ENCODE peak calls at places on chromosomes 6 and 20, in eight cellular contexts. One of them, this sample, is unnamed.

GRCh38 chr6:167906899-167907298 is 80.2 kb downstream of the AFDN start:
- DNase-seq in SJSA1: no peak
- DNase-seq in brain microvascular endothelial cell: peak; percentile 12
- DNase-seq in upper lobe of right lung: peak; percentile 65
- DNase-seq in body of pancreas: peak; percentile 60
- DNase-seq in heart left ventricle: peak; percentile 71
- DNase-seq in mesendoderm: peak; percentile 26
- DNase-seq in aorta: no peak
- DNase-seq in this sample: no peak

GRCh38 chr6:14881399-14881798 is 364.5 kb upstream of the JARID2 start:
- DNase-seq in SJSA1: no peak
- DNase-seq in brain microvascular endothelial cell: peak; percentile 45
- DNase-seq in upper lobe of right lung: no peak
- DNase-seq in body of pancreas: no peak
- DNase-seq in heart left ventricle: no peak
- DNase-seq in mesendoderm: no peak
- DNase-seq in aorta: no peak
- DNase-seq in this sample: no peak

GRCh38 chr20:33169176-33169794 is 1.3 kb downstream of the BPIFA2 start:
- DNase-seq in SJSA1: no peak
- DNase-seq in brain microvascular endothelial cell: peak; percentile 8
- DNase-seq in upper lobe of right lung: no peak
- DNase-seq in body of pancreas: no peak
- DNase-seq in heart left ventricle: no peak
- DNase-seq in mesendoderm: peak; percentile 36
- DNase-seq in aorta: no peak
- DNase-seq in this sample: no peak

GRCh38 chr20:35601021-35601973 is 14.3 kb upstream of the SPAG4 start:
- DNase-seq in SJSA1: peak; percentile 68
- DNase-seq in brain microvascular endothelial cell: peak; percentile 51
- DNase-seq in upper lobe of right lung: peak; percentile 91
- DNase-seq in body of pancreas: peak; percentile 83
- DNase-seq in heart left ventricle: peak; percentile 78
- DNase-seq in mesendoderm: peak; percentile 87
- DNase-seq in aorta: peak; percentile 87
- DNase-seq in this sample: peak; percentile 78

GRCh38 chr6:136037246-136037884 is 185.9 kb downstream of the PDE7B start:
- DNase-seq in SJSA1: no peak
- DNase-seq in brain microvascular endothelial cell: no peak
- DNase-seq in upper lobe of right lung: no peak
- DNase-seq in body of pancreas: no peak
- DNase-seq in heart left ventricle: no peak
- DNase-seq in mesendoderm: no peak
- DNase-seq in aorta: no peak
- DNase-seq in this sample: no peak

GRCh38 chr20:2102585-2103453 is 1.2 kb downstream of the STK35 start:
- DNase-seq in SJSA1: peak; percentile 86
- DNase-seq in brain microvascular endothelial cell: peak; percentile 54
- DNase-seq in upper lobe of right lung: peak; percentile 94
- DNase-seq in body of pancreas: peak; percentile 86
- DNase-seq in heart left ventricle: peak; percentile 90
- DNase-seq in mesendoderm: peak; percentile 93
- DNase-seq in aorta: peak; percentile 91
- DNase-seq in this sample: peak; percentile 78

GRCh38 chr6:69162811-69163210 is 527.7 kb downstream of the ADGRB3 start:
- DNase-seq in SJSA1: no peak
- DNase-seq in brain microvascular endothelial cell: no peak
- DNase-seq in upper lobe of right lung: no peak
- DNase-seq in body of pancreas: no peak
- DNase-seq in heart left ventricle: no peak
- DNase-seq in mesendoderm: peak; percentile 7
- DNase-seq in aorta: no peak
- DNase-seq in this sample: no peak

GRCh38 chr6:153210083-153210482 is 79.0 kb upstream of the RGS17 start:
- DNase-seq in SJSA1: no peak
- DNase-seq in brain microvascular endothelial cell: peak; percentile 11
- DNase-seq in upper lobe of right lung: no peak
- DNase-seq in body of pancreas: no peak
- DNase-seq in heart left ventricle: no peak
- DNase-seq in mesendoderm: no peak
- DNase-seq in aorta: no peak
- DNase-seq in this sample: no peak

GRCh38 chr6:42249279-42249678 is 31.6 kb upstream of the MRPS10 start:
- DNase-seq in SJSA1: no peak
- DNase-seq in brain microvascular endothelial cell: no peak
- DNase-seq in upper lobe of right lung: no peak
- DNase-seq in body of pancreas: no peak
- DNase-seq in heart left ventricle: no peak
- DNase-seq in mesendoderm: no peak
- DNase-seq in aorta: no peak
- DNase-seq in this sample: no peak

GRCh38 chr6:6057442-6058053 is 50.8 kb upstream of the NRN1 start:
- DNase-seq in SJSA1: no peak
- DNase-seq in brain microvascular endothelial cell: peak; percentile 61
- DNase-seq in upper lobe of right lung: no peak
- DNase-seq in body of pancreas: no peak
- DNase-seq in heart left ventricle: no peak
- DNase-seq in mesendoderm: peak; percentile 63
- DNase-seq in aorta: no peak
- DNase-seq in this sample: peak; percentile 9

GRCh38 chr20:48760403-48760889 is 67.4 kb downstream of the PREX1 start:
- DNase-seq in SJSA1: no peak
- DNase-seq in brain microvascular endothelial cell: peak; percentile 35
- DNase-seq in upper lobe of right lung: no peak
- DNase-seq in body of pancreas: no peak
- DNase-seq in heart left ventricle: peak; percentile 66
- DNase-seq in mesendoderm: no peak
- DNase-seq in aorta: no peak
- DNase-seq in this sample: peak; percentile 65

GRCh38 chr6:15077006-15077405 is 168.9 kb upstream of the JARID2 start:
- DNase-seq in SJSA1: no peak
- DNase-seq in brain microvascular endothelial cell: peak; percentile 29
- DNase-seq in upper lobe of right lung: no peak
- DNase-seq in body of pancreas: no peak
- DNase-seq in heart left ventricle: no peak
- DNase-seq in mesendoderm: no peak
- DNase-seq in aorta: no peak
- DNase-seq in this sample: no peak

GRCh38 chr6:47483853-47484546 is 6.4 kb downstream of the CD2AP start:
- DNase-seq in SJSA1: no peak
- DNase-seq in brain microvascular endothelial cell: no peak
- DNase-seq in upper lobe of right lung: no peak
- DNase-seq in body of pancreas: no peak
- DNase-seq in heart left ventricle: no peak
- DNase-seq in mesendoderm: no peak
- DNase-seq in aorta: no peak
- DNase-seq in this sample: no peak

GRCh38 chr6:127117979-127118504 is 429 bp upstream of the RSPO3 start:
- DNase-seq in SJSA1: no peak
- DNase-seq in brain microvascular endothelial cell: no peak
- DNase-seq in upper lobe of right lung: peak; percentile 60
- DNase-seq in body of pancreas: no peak
- DNase-seq in heart left ventricle: no peak
- DNase-seq in mesendoderm: no peak
- DNase-seq in aorta: no peak
- DNase-seq in this sample: no peak

GRCh38 chr20:41427833-41428232 is 61.2 kb upstream of the EMILIN3 start:
- DNase-seq in SJSA1: no peak
- DNase-seq in brain microvascular endothelial cell: no peak
- DNase-seq in upper lobe of right lung: no peak
- DNase-seq in body of pancreas: no peak
- DNase-seq in heart left ventricle: no peak
- DNase-seq in mesendoderm: no peak
- DNase-seq in aorta: no peak
- DNase-seq in this sample: no peak

GRCh38 chr20:41426361-41426900 is 59.8 kb upstream of the EMILIN3 start:
- DNase-seq in SJSA1: no peak
- DNase-seq in brain microvascular endothelial cell: no peak
- DNase-seq in upper lobe of right lung: no peak
- DNase-seq in body of pancreas: no peak
- DNase-seq in heart left ventricle: no peak
- DNase-seq in mesendoderm: no peak
- DNase-seq in aorta: no peak
- DNase-seq in this sample: no peak

GRCh38 chr20:41425180-41425884 is 58.7 kb upstream of the EMILIN3 start:
- DNase-seq in SJSA1: no peak
- DNase-seq in brain microvascular endothelial cell: no peak
- DNase-seq in upper lobe of right lung: no peak
- DNase-seq in body of pancreas: no peak
- DNase-seq in heart left ventricle: no peak
- DNase-seq in mesendoderm: no peak
- DNase-seq in aorta: no peak
- DNase-seq in this sample: no peak

GRCh38 chr20:41426976-41427375 is 60.4 kb upstream of the EMILIN3 start:
- DNase-seq in SJSA1: no peak
- DNase-seq in brain microvascular endothelial cell: no peak
- DNase-seq in upper lobe of right lung: no peak
- DNase-seq in body of pancreas: no peak
- DNase-seq in heart left ventricle: no peak
- DNase-seq in mesendoderm: no peak
- DNase-seq in aorta: no peak
- DNase-seq in this sample: no peak

DNA sequence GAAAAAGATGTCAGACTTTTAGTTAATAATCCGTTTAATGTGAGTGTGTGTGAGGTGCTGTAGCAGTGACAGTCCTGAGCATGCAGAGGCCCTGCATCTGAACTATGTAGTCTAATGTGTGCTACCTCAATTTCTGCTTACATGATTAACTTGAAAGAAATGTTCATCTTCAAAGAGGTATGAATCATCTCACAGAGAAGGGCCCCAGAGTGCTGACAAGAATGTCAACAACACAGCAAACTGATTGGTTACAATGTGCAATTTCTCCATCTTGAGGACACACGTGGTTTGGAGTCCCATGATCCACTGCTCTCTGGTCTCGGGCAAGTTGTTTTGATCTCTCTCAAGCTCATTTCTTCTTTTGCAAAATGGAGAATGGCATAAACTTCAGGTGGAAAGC is 61.7 kb upstream of the EMILIN3 start:
- DNase-seq in SJSA1: peak; percentile 54
- DNase-seq in brain microvascular endothelial cell: peak; percentile 74
- DNase-seq in upper lobe of right lung: no peak
- DNase-seq in body of pancreas: no peak
- DNase-seq in heart left ventricle: no peak
- DNase-seq in mesendoderm: no peak
- DNase-seq in aorta: no peak
- DNase-seq in this sample: peak; percentile 41
- H3K27ac ChIP-seq in SJSA1: no peak overlapping the region
- H3K27ac ChIP-seq in brain microvascular endothelial cell: no peak overlapping the region
- H3K27ac ChIP-seq in upper lobe of right lung: no peak overlapping the region
- H3K27ac ChIP-seq in body of pancreas: no peak overlapping the region
- H3K27ac ChIP-seq in heart left ventricle: no peak overlapping the region
- H3K27ac ChIP-seq in mesendoderm: no peak overlapping the region
- H3K27ac ChIP-seq in aorta: no peak overlapping the region
- H3K27ac ChIP-seq in this sample: no peak overlapping the region

GRCh38 chr20:22583773-22584629 is at the start of gene FOXA2:
- DNase-seq in SJSA1: peak; percentile 78
- DNase-seq in brain microvascular endothelial cell: no peak
- DNase-seq in upper lobe of right lung: peak; percentile 95
- DNase-seq in body of pancreas: peak; percentile 93
- DNase-seq in heart left ventricle: no peak
- DNase-seq in mesendoderm: peak; percentile 90
- DNase-seq in aorta: no peak
- DNase-seq in this sample: no peak
- H3K4me3 ChIP-seq in SJSA1: peak within 1 kb of the TSS; percentile 72
- H3K4me3 ChIP-seq in brain microvascular endothelial cell: no peak within 1 kb of the TSS
- H3K4me3 ChIP-seq in upper lobe of right lung: peak within 1 kb of the TSS; percentile 50
- H3K4me3 ChIP-seq in body of pancreas: peak within 1 kb of the TSS; percentile 83
- H3K4me3 ChIP-seq in heart left ventricle: peak within 1 kb of the TSS; percentile 15
- H3K4me3 ChIP-seq in mesendoderm: peak within 1 kb of the TSS; percentile 51
- H3K4me3 ChIP-seq in aorta: peak within 1 kb of the TSS; percentile 2
- H3K4me3 ChIP-seq in this sample: no peak within 1 kb of the TSS

GRCh38 chr6:80608881-80609280 is 502.4 kb downstream of the BCKDHB start:
- DNase-seq in SJSA1: no peak
- DNase-seq in brain microvascular endothelial cell: peak; percentile 25
- DNase-seq in upper lobe of right lung: no peak
- DNase-seq in body of pancreas: no peak
- DNase-seq in heart left ventricle: no peak
- DNase-seq in mesendoderm: peak; percentile 17
- DNase-seq in aorta: no peak
- DNase-seq in this sample: no peak
- H3K27ac ChIP-seq in SJSA1: peak overlapping the region; percentile 87
- H3K27ac ChIP-seq in brain microvascular endothelial cell: peak overlapping the region; percentile 93
- H3K27ac ChIP-seq in upper lobe of right lung: no peak overlapping the region
- H3K27ac ChIP-seq in body of pancreas: no peak overlapping the region
- H3K27ac ChIP-seq in heart left ventricle: no peak overlapping the region
- H3K27ac ChIP-seq in mesendoderm: no peak overlapping the region
- H3K27ac ChIP-seq in aorta: no peak overlapping the region
- H3K27ac ChIP-seq in this sample: no peak overlapping the region

GRCh38 chr6:30107756-30108155 is 5.1 kb downstream of the TRIM31 start:
- DNase-seq in SJSA1: no peak
- DNase-seq in brain microvascular endothelial cell: no peak
- DNase-seq in upper lobe of right lung: no peak
- DNase-seq in body of pancreas: no peak
- DNase-seq in heart left ventricle: no peak
- DNase-seq in mesendoderm: no peak
- DNase-seq in aorta: no peak
- DNase-seq in this sample: no peak

GRCh38 chr6:30113843-30114242 is 953 bp upstream of the TRIM31 start:
- DNase-seq in SJSA1: no peak
- DNase-seq in brain microvascular endothelial cell: no peak
- DNase-seq in upper lobe of right lung: no peak
- DNase-seq in body of pancreas: no peak
- DNase-seq in heart left ventricle: no peak
- DNase-seq in mesendoderm: no peak
- DNase-seq in aorta: no peak
- DNase-seq in this sample: no peak

GRCh38 chr6:30113377-30113759 is 478 bp upstream of the TRIM31 start:
- DNase-seq in SJSA1: no peak
- DNase-seq in brain microvascular endothelial cell: no peak
- DNase-seq in upper lobe of right lung: no peak
- DNase-seq in body of pancreas: no peak
- DNase-seq in heart left ventricle: no peak
- DNase-seq in mesendoderm: no peak
- DNase-seq in aorta: no peak
- DNase-seq in this sample: no peak

GRCh38 chr6:30112402-30113376 is at the start of gene TRIM31:
- DNase-seq in SJSA1: no peak
- DNase-seq in brain microvascular endothelial cell: no peak
- DNase-seq in upper lobe of right lung: no peak
- DNase-seq in body of pancreas: no peak
- DNase-seq in heart left ventricle: no peak
- DNase-seq in mesendoderm: no peak
- DNase-seq in aorta: no peak
- DNase-seq in this sample: no peak

DNA sequence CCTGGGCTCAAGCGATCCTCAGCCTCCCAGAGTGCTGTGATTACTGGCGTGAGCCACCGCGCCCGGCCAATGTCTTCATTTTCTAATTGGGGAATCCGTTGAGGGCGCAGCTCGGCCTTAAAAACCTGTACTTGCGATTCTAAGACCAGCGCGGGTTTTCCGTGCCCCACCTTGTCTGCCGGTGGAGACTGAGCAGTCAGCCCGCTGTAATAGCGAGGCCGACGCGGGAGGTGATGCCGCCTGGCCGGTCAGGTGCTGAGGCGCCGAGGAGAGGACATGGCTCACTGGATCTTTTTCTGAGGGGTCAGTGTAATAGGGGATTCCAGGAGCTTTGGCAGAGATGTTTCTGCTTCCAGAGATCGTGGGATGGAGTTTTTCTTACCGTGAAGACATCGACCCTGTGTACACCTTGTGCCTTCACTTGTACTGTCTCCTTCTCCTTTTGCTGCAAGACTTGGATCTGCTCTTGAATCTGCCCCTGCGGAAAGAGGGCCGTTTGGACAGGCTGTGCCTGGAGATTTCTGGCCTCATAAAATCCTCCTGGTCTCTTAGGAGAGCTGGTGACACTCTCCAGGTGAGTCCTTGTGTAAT is 1.5 kb downstream of the TRIM31 start:
- DNase-seq in SJSA1: no peak
- DNase-seq in brain microvascular endothelial cell: no peak
- DNase-seq in upper lobe of right lung: no peak
- DNase-seq in body of pancreas: no peak
- DNase-seq in heart left ventricle: no peak
- DNase-seq in mesendoderm: no peak
- DNase-seq in aorta: no peak
- DNase-seq in this sample: no peak
- H3K4me3 ChIP-seq in SJSA1: no peak overlapping the region
- H3K4me3 ChIP-seq in brain microvascular endothelial cell: no peak overlapping the region
- H3K4me3 ChIP-seq in upper lobe of right lung: no peak overlapping the region
- H3K4me3 ChIP-seq in body of pancreas: no peak overlapping the region
- H3K4me3 ChIP-seq in heart left ventricle: no peak overlapping the region
- H3K4me3 ChIP-seq in mesendoderm: no peak overlapping the region
- H3K4me3 ChIP-seq in aorta: no peak overlapping the region
- H3K4me3 ChIP-seq in this sample: no peak overlapping the region